ENCODE peak calls at places on chromosomes 16 and 17, in eight cellular contexts. One of them, this sample, is unnamed.

GRCh38 chr17:9788582-9788981 is 2.8 kb downstream of the DHRS7C start:
- DNase-seq in HepG2: no peak
- DNase-seq in H1: no peak
- DNase-seq in vagina: no peak
- DNase-seq in stomach: no peak
- DNase-seq in endothelial cell of umbilical vein: no peak
- DNase-seq in transverse colon: no peak
- DNase-seq in prostate gland: no peak
- DNase-seq in this sample: no peak

GRCh38 chr16:64061621-64062020 is 1060.2 kb downstream of the CDH11 start:
- DNase-seq in HepG2: no peak
- DNase-seq in prostate gland: no peak
- DNase-seq in vagina: no peak
- DNase-seq in stomach: no peak
- DNase-seq in transverse colon: no peak
- DNase-seq in H1: no peak
- DNase-seq in endothelial cell of umbilical vein: no peak
- DNase-seq in this sample: no peak

GRCh38 chr16:19991614-19992013 is 82.1 kb downstream of the GPR139 start:
- DNase-seq in prostate gland: no peak
- DNase-seq in HepG2: peak
- DNase-seq in vagina: peak
- DNase-seq in H1: peak
- DNase-seq in transverse colon: no peak
- DNase-seq in endothelial cell of umbilical vein: no peak
- DNase-seq in stomach: no peak
- DNase-seq in this sample: no peak

GRCh38 chr17:31060814-31061550 is 33.8 kb upstream of the NF1 start:
- DNase-seq in prostate gland: no peak
- DNase-seq in stomach: no peak
- DNase-seq in endothelial cell of umbilical vein: no peak
- DNase-seq in HepG2: no peak
- DNase-seq in transverse colon: no peak
- DNase-seq in H1: no peak
- DNase-seq in vagina: no peak
- DNase-seq in this sample: no peak

GRCh38 chr17:60224064-60224463 is 74.3 kb downstream of the CA4 start:
- DNase-seq in HepG2: no peak
- DNase-seq in prostate gland: no peak
- DNase-seq in transverse colon: no peak
- DNase-seq in endothelial cell of umbilical vein: peak
- DNase-seq in stomach: no peak
- DNase-seq in vagina: no peak
- DNase-seq in H1: no peak
- DNase-seq in this sample: no peak

GRCh38 chr17:7835818-7836595 is 2.0 kb downstream of the KDM6B start:
- DNase-seq in H1: peak
- DNase-seq in prostate gland: peak
- DNase-seq in stomach: peak
- DNase-seq in HepG2: peak
- DNase-seq in endothelial cell of umbilical vein: peak
- DNase-seq in vagina: no peak
- DNase-seq in transverse colon: peak
- DNase-seq in this sample: peak

GRCh38 chr16:4373909-4374742 is 2.5 kb downstream of the VASN start:
- DNase-seq in transverse colon: peak
- DNase-seq in vagina: peak
- DNase-seq in HepG2: no peak
- DNase-seq in H1: no peak
- DNase-seq in stomach: peak
- DNase-seq in prostate gland: peak
- DNase-seq in endothelial cell of umbilical vein: no peak
- DNase-seq in this sample: peak

GRCh38 chr16:67461600-67462278 is 19.2 kb downstream of the ATP6V0D1 start:
- DNase-seq in transverse colon: peak
- DNase-seq in stomach: peak
- DNase-seq in H1: no peak
- DNase-seq in vagina: no peak
- DNase-seq in prostate gland: peak
- DNase-seq in endothelial cell of umbilical vein: no peak
- DNase-seq in HepG2: no peak
- DNase-seq in this sample: no peak

GRCh38 chr16:64964126-64964540 is 157.7 kb downstream of the CDH11 start:
- DNase-seq in H1: no peak
- DNase-seq in HepG2: no peak
- DNase-seq in vagina: no peak
- DNase-seq in stomach: no peak
- DNase-seq in transverse colon: no peak
- DNase-seq in prostate gland: no peak
- DNase-seq in endothelial cell of umbilical vein: peak
- DNase-seq in this sample: no peak

GRCh38 chr17:54745239-54745638 is 155.4 kb upstream of the TOM1L1 start:
- DNase-seq in prostate gland: no peak
- DNase-seq in stomach: no peak
- DNase-seq in transverse colon: no peak
- DNase-seq in vagina: no peak
- DNase-seq in endothelial cell of umbilical vein: no peak
- DNase-seq in H1: no peak
- DNase-seq in HepG2: no peak
- DNase-seq in this sample: no peak

GRCh38 chr17:82765357-82765756 is 13.5 kb downstream of the TBCD start:
- DNase-seq in vagina: no peak
- DNase-seq in transverse colon: no peak
- DNase-seq in prostate gland: no peak
- DNase-seq in HepG2: no peak
- DNase-seq in H1: no peak
- DNase-seq in endothelial cell of umbilical vein: no peak
- DNase-seq in stomach: no peak
- DNase-seq in this sample: peak

GRCh38 chr16:71626018-71626857 is at the start of gene MARVELD3:
- DNase-seq in endothelial cell of umbilical vein: no peak
- DNase-seq in prostate gland: peak
- DNase-seq in stomach: peak
- DNase-seq in transverse colon: peak
- DNase-seq in HepG2: peak
- DNase-seq in vagina: no peak
- DNase-seq in H1: peak
- DNase-seq in this sample: no peak

GRCh38 chr17:31875081-31875480 is 16.0 kb upstream of the COPRS start:
- DNase-seq in endothelial cell of umbilical vein: no peak
- DNase-seq in vagina: no peak
- DNase-seq in H1: no peak
- DNase-seq in HepG2: no peak
- DNase-seq in prostate gland: no peak
- DNase-seq in transverse colon: no peak
- DNase-seq in stomach: no peak
- DNase-seq in this sample: no peak

GRCh38 chr16:68426355-68426652 is 22.0 kb downstream of the SMPD3 start:
- DNase-seq in HepG2: no peak
- DNase-seq in H1: no peak
- DNase-seq in stomach: no peak
- DNase-seq in transverse colon: no peak
- DNase-seq in endothelial cell of umbilical vein: no peak
- DNase-seq in vagina: no peak
- DNase-seq in prostate gland: no peak
- DNase-seq in this sample: no peak

GRCh38 chr16:54928421-54929089 is 2.1 kb upstream of the IRX5 start:
- DNase-seq in vagina: no peak
- DNase-seq in endothelial cell of umbilical vein: peak
- DNase-seq in transverse colon: no peak
- DNase-seq in stomach: peak
- DNase-seq in H1: peak
- DNase-seq in prostate gland: peak
- DNase-seq in HepG2: no peak
- DNase-seq in this sample: no peak

GRCh38 chr17:17783825-17784598 is 52.8 kb downstream of the SREBF1 start:
- DNase-seq in stomach: peak
- DNase-seq in H1: no peak
- DNase-seq in transverse colon: peak
- DNase-seq in vagina: no peak
- DNase-seq in HepG2: no peak
- DNase-seq in prostate gland: peak
- DNase-seq in endothelial cell of umbilical vein: peak
- DNase-seq in this sample: no peak

GRCh38 chr16:13136896-13137295 is 235.5 kb downstream of the SHISA9 start:
- DNase-seq in H1: no peak
- DNase-seq in endothelial cell of umbilical vein: no peak
- DNase-seq in vagina: no peak
- DNase-seq in HepG2: no peak
- DNase-seq in transverse colon: no peak
- DNase-seq in stomach: no peak
- DNase-seq in prostate gland: no peak
- DNase-seq in this sample: no peak

GRCh38 chr16:79146-80054 is 1.4 kb downstream of the MPG start:
- DNase-seq in H1: no peak
- DNase-seq in transverse colon: no peak
- DNase-seq in vagina: no peak
- DNase-seq in prostate gland: no peak
- DNase-seq in endothelial cell of umbilical vein: peak
- DNase-seq in HepG2: no peak
- DNase-seq in stomach: no peak
- DNase-seq in this sample: no peak

GRCh38 chr16:76535-77272 is 1.3 kb upstream of the MPG start:
- DNase-seq in vagina: no peak
- DNase-seq in H1: no peak
- DNase-seq in HepG2: peak
- DNase-seq in prostate gland: no peak
- DNase-seq in stomach: peak
- DNase-seq in transverse colon: peak
- DNase-seq in endothelial cell of umbilical vein: peak
- DNase-seq in this sample: peak

GRCh38 chr16:77273-77806 is 685 bp upstream of the MPG start:
- DNase-seq in HepG2: peak
- DNase-seq in endothelial cell of umbilical vein: peak
- DNase-seq in stomach: peak
- DNase-seq in transverse colon: peak
- DNase-seq in vagina: no peak
- DNase-seq in H1: peak
- DNase-seq in prostate gland: no peak
- DNase-seq in this sample: peak

GRCh38 chr16:77807-78443 is at the start of gene MPG:
- DNase-seq in vagina: no peak
- DNase-seq in prostate gland: peak
- DNase-seq in endothelial cell of umbilical vein: peak
- DNase-seq in HepG2: peak
- DNase-seq in transverse colon: peak
- DNase-seq in H1: peak
- DNase-seq in stomach: peak
- DNase-seq in this sample: peak

DNA sequence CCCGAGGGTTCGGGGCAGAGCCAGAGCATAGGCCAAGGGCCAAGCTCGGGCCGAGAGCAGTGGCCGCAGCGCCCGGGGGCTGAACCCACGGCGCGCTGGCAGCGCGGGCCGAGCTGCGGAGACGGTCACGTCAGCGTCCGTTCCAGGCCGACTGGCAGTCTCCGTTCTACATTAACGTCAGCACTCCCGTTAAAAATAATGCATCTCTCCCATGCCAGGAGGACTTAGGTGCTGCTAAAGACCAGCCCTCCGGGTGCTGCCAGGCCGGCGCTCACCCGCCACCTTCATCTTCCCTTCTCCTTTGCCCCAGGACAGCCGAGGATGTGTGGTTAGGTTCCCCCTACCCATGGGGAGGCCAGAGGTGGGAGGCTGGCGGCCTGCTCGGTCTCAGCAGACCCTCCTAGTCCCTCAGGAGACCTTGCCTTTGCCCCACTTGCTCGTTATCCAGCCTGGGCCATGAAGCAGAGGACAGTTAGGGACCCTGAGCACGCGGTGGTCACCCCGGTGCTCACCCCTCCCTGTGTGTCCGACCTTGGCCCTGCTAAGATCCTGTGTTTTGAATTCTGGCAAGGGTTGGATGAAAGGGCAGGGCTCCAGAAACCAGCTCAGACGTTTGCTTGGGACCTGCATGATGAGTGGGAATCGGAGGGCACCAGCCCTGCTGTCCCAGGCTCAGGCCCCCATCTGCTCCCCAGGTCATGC is 570 bp downstream of the MPG start:
- DNase-seq in stomach: no peak
- DNase-seq in prostate gland: no peak
- DNase-seq in transverse colon: no peak
- DNase-seq in vagina: no peak
- DNase-seq in H1: no peak
- DNase-seq in HepG2: no peak
- DNase-seq in endothelial cell of umbilical vein: peak
- DNase-seq in this sample: peak
- TF ChIP-seq POLR2A in stomach: no peak
- TF ChIP-seq POLR2A in prostate gland: no peak
- TF ChIP-seq POLR2A in transverse colon: no peak
- TF ChIP-seq POLR2A in vagina: no peak
- TF ChIP-seq POLR2A in H1: no peak
- TF ChIP-seq POLR2A in HepG2: peak
- TF ChIP-seq POLR2A in endothelial cell of umbilical vein: no peak
- TF ChIP-seq POLR2A in this sample: no peak

GRCh38 chr17:76701471-76701967 is 9.2 kb downstream of the MXRA7 start:
- DNase-seq in H1: no peak
- DNase-seq in stomach: no peak
- DNase-seq in vagina: no peak
- DNase-seq in transverse colon: no peak
- DNase-seq in endothelial cell of umbilical vein: no peak
- DNase-seq in HepG2: peak
- DNase-seq in prostate gland: no peak
- DNase-seq in this sample: no peak
- H3K27ac ChIP-seq in H1: no peak
- H3K27ac ChIP-seq in stomach: peak
- H3K27ac ChIP-seq in vagina: peak
- H3K27ac ChIP-seq in transverse colon: peak
- H3K27ac ChIP-seq in endothelial cell of umbilical vein: no peak
- H3K27ac ChIP-seq in HepG2: peak
- H3K27ac ChIP-seq in prostate gland: peak
- H3K27ac ChIP-seq in this sample: peak

GRCh38 chr17:80679816-80680215 is 135.2 kb downstream of the RPTOR start:
- DNase-seq in prostate gland: no peak
- DNase-seq in vagina: no peak
- DNase-seq in endothelial cell of umbilical vein: no peak
- DNase-seq in transverse colon: no peak
- DNase-seq in stomach: no peak
- DNase-seq in H1: no peak
- DNase-seq in HepG2: no peak
- DNase-seq in this sample: no peak
- TF ChIP-seq POLR2AphosphoS5 in prostate gland: no peak
- TF ChIP-seq POLR2AphosphoS5 in vagina: no peak
- TF ChIP-seq POLR2AphosphoS5 in endothelial cell of umbilical vein: no peak
- TF ChIP-seq POLR2AphosphoS5 in transverse colon: no peak
- TF ChIP-seq POLR2AphosphoS5 in stomach: no peak
- TF ChIP-seq POLR2AphosphoS5 in H1: no peak
- TF ChIP-seq POLR2AphosphoS5 in HepG2: no peak
- TF ChIP-seq POLR2AphosphoS5 in this sample: no peak

GRCh38 chr17:65268832-65269231 is 131.7 kb downstream of the RGS9 start:
- DNase-seq in prostate gland: no peak
- DNase-seq in stomach: no peak
- DNase-seq in vagina: no peak
- DNase-seq in endothelial cell of umbilical vein: peak
- DNase-seq in transverse colon: no peak
- DNase-seq in HepG2: no peak
- DNase-seq in H1: no peak
- DNase-seq in this sample: no peak
- TF ChIP-seq POLR2A in prostate gland: no peak
- TF ChIP-seq POLR2A in stomach: no peak
- TF ChIP-seq POLR2A in vagina: no peak
- TF ChIP-seq POLR2A in endothelial cell of umbilical vein: no peak
- TF ChIP-seq POLR2A in transverse colon: no peak
- TF ChIP-seq POLR2A in HepG2: no peak
- TF ChIP-seq POLR2A in H1: no peak
- TF ChIP-seq POLR2A in this sample: no peak

GRCh38 chr16:83992624-83993023 is 24.6 kb downstream of the NECAB2 start:
- DNase-seq in transverse colon: no peak
- DNase-seq in endothelial cell of umbilical vein: no peak
- DNase-seq in prostate gland: no peak
- DNase-seq in H1: no peak
- DNase-seq in stomach: no peak
- DNase-seq in vagina: no peak
- DNase-seq in HepG2: no peak
- DNase-seq in this sample: no peak
- H3K27ac ChIP-seq in transverse colon: no peak
- H3K27ac ChIP-seq in endothelial cell of umbilical vein: no peak
- H3K27ac ChIP-seq in prostate gland: no peak
- H3K27ac ChIP-seq in H1: no peak
- H3K27ac ChIP-seq in stomach: no peak
- H3K27ac ChIP-seq in vagina: no peak
- H3K27ac ChIP-seq in HepG2: no peak
- H3K27ac ChIP-seq in this sample: no peak

This sample was measured in sigmoid colon.